ENCODE peak calls at places on chromosome 13, in four cellular contexts. P is fibroblast of the aortic adventitia, O is AG09319, C is fibroblast of mammary gland. A is an unnamed sample.

GRCh38 chr13:68173111-68173510 is 943.0 kb upstream of the PCDH9 start:
- DNase-seq in O (no peak), C (peak; percentile 18), P (no peak), A (peak; percentile 83)

GRCh38 chr13:92829930-92830329 is 396.7 kb upstream of the GPC6 start:
- DNase-seq in O (no peak), C (no peak), P (peak; percentile 51), A (no peak)

GRCh38 chr13:57018915-57019314 is 121.8 kb upstream of the PRR20A start:
- DNase-seq in O (no peak), C (no peak), P (no peak), A (no peak)

GRCh38 chr13:37313383-37313782 is 207.9 kb upstream of the CSNK1A1L start:
- DNase-seq in O (peak; percentile 63), C (peak; percentile 96), P (peak; percentile 96), A (peak; percentile 91)

GRCh38 chr13:95710313-95710712 is 33.4 kb downstream of the DNAJC3 start:
- DNase-seq in O (peak; percentile 23), P (peak; percentile 69), C (peak; percentile 94), A (peak; percentile 61)

GRCh38 chr13:94431987-94432386 is 47.5 kb downstream of the DCT start:
- DNase-seq in P (no peak), C (no peak), O (no peak), A (no peak)

GRCh38 chr13:83365723-83366122 is 516.6 kb downstream of the SLITRK1 start:
- DNase-seq in C (no peak), P (no peak), O (no peak), A (no peak)

GRCh38 chr13:112943309-112944125 is 25.5 kb upstream of the MCF2L start:
- DNase-seq in C (no peak), O (no peak), P (peak; percentile 5), A (peak; percentile 13)

GRCh38 chr13:41708648-41709175 is 251.4 kb downstream of the RGCC start:
- DNase-seq in O (no peak), P (peak; percentile 73), C (no peak), A (no peak)

GRCh38 chr13:50261502-50261901 is 246.3 kb downstream of the KCNRG start:
- DNase-seq in P (no peak), O (no peak), C (no peak), A (no peak)

GRCh38 chr13:112995395-112996091 is 26.5 kb downstream of the MCF2L start:
- DNase-seq in C (no peak), O (no peak), P (no peak), A (no peak)

GRCh38 chr13:42102961-42103688 is 54.7 kb downstream of the DGKH start:
- DNase-seq in C (peak; percentile 75), O (peak; percentile 5), P (peak; percentile 42), A (peak; percentile 58)

GRCh38 chr13:41053384-41053826 is 7.9 kb upstream of the WBP4 start:
- DNase-seq in P (peak; percentile 72), O (no peak), C (peak; percentile 84), A (no peak)

GRCh38 chr13:44417876-44418275 is 44.3 kb downstream of the SERP2 start:
- DNase-seq in P (no peak), O (no peak), C (no peak), A (no peak)

GRCh38 chr13:48356750-48357149 is 53.2 kb downstream of the RB1 start:
- DNase-seq in O (no peak), P (no peak), C (no peak), A (no peak)

GRCh38 chr13:74889321-74889720 is 592.6 kb downstream of the TBC1D4 start:
- DNase-seq in O (no peak), C (peak; percentile 48), P (peak; percentile 8), A (no peak)

GRCh38 chr13:110345701-110346100 is 38.6 kb downstream of the COL4A2 start:
- DNase-seq in P (no peak), C (no peak), O (no peak), A (no peak)

GRCh38 chr13:51007216-51007615 is 97.6 kb downstream of the RNASEH2B start:
- DNase-seq in C (no peak), P (no peak), O (no peak), A (no peak)

GRCh38 chr13:36945078-36945477 is 25.0 kb upstream of the SMAD9 start:
- DNase-seq in C (no peak), P (no peak), O (no peak), A (no peak)

GRCh38 chr13:76677047-76677446 is 209.2 kb downstream of the KCTD12 start:
- DNase-seq in P (peak; percentile 93), C (peak; percentile 57), O (no peak), A (peak; percentile 82)

GRCh38 chr13:91045351-91046034 is 302.0 kb upstream of the MIR17HG start:
- DNase-seq in P (no peak), C (no peak), O (no peak), A (peak; percentile 16)

GRCh38 chr13:44403720-44404063 is 30.1 kb downstream of the SERP2 start:
- DNase-seq in C (no peak), O (no peak), P (no peak), A (no peak)

GRCh38 chr13:32791545-32792172 is 205.4 kb downstream of the PDS5B start:
- DNase-seq in C (peak; percentile 9), O (no peak), P (no peak), A (peak; percentile 16)

DNA sequence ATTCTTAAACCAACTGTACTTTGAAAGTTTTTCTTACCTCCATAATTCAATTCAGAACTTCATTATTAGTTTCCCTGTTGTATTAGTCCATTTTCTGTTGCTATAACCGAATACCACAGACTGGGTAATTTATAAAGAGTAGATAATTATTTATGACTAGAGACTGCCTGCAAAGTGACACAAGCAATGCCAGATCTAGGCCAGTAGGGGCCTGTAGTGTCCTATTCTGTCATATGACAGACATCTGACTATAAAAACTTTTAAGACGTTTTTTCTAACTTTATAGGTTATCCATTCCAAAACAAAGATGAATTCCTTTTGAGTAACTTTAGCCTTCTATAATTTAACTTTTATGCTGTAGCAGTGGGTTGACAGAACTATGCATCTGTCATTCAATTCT is 2783.8 kb downstream of the PCDH9 start:
- DNase-seq in O (no peak), P (no peak), C (no peak), A (no peak)
- TF ChIP-seq CTCF in O (peak; percentile 19), P (no peak), C (peak; percentile 15), A (peak; percentile 36)

GRCh38 chr13:108082481-108082880 is 132.9 kb downstream of the LIG4 start:
- DNase-seq in O (no peak), C (no peak), P (no peak), A (no peak)

GRCh38 chr13:108087813-108088212 is 127.5 kb downstream of the LIG4 start:
- DNase-seq in P (no peak), O (no peak), C (no peak), A (no peak)

GRCh38 chr13:108083056-108083455 is 132.3 kb downstream of the LIG4 start:
- DNase-seq in O (no peak), C (no peak), P (no peak), A (peak; percentile 43)

GRCh38 chr13:108084840-108085239 is 130.5 kb downstream of the LIG4 start:
- DNase-seq in C (no peak), P (no peak), O (no peak), A (no peak)

DNA sequence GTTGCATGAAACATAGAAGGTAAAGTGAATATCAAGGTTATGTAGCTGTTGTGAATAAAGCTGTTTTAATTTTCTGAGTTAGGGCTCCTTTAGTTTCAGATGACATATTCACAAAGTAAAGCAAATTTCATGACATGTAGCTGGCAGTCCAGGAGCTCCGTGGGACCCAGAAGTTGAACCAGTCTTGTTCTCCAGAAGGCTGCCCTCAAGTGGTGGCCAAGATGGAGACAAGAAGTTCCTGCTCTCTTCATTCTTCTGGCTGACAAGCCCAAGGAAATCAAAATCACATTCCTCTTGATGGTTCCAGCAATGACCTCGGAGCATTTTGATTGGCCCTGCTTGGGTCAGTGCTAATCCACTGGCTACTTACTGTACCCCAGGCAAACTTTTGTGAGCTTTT is 128.7 kb downstream of the LIG4 start:
- DNase-seq in P (no peak), C (no peak), O (no peak), A (peak; percentile 5)
- TF ChIP-seq CTCF in P (no peak), C (no peak), O (peak; percentile 2), A (peak; percentile 21)

DNA sequence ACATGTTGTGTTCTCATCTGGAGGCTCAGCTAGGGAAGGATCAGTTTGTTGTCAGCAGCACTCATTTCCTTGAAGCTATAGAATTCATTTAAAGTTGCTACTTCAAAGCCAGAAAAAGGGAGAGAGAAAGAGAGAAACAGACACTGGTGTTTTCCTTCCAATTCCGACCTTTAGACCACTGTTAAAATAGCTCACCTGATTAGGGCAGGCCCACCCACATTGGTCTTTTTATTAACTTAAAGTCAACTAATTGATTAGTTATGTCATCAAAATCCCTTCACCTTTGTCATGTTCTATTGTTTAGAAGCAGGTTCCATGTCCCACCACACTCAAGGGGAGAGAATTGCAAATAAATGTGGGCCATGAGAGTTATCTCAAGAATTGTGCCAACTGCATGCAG is 560.2 kb downstream of the PCDH17 start:
- DNase-seq in P (no peak), C (no peak), O (no peak), A (no peak)
- TF ChIP-seq CTCF in P (no peak), C (no peak), O (no peak), A (no peak)

GRCh38 chr13:27203854-27204253 is 32.2 kb upstream of the USP12 start:
- DNase-seq in O (no peak), P (peak; percentile 42), C (peak; percentile 50), A (no peak)
- TF ChIP-seq CTCF in O (no peak), P (peak; percentile 33), C (peak; percentile 27), A (no peak)

DNA sequence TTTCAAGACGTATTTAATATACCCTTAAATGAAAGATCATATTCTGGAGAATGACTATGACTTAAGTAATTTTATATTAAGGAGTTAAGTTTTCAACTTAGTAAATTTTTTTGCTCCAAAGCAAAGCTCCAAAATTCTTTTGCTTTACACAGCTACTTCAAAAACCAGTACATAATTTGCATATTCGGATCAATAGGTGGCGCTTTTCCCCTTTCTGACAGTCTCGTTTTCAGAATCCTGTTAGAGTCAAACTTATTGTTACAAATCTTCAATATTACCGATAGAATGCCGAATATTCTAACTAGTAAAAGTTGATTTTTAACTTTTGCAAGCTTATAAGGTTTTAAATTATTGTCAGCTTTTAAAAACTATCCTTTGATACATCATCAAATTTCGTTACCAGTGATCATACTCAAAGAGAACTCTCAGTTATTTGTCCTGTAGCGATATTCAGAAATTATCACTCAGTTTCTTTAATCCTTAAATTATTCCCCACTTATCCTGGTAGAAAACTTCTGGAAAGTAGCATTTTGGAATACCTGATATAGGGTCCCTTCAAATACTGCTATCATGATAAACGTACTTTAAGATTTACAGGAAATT is 852.7 kb upstream of the KLHL1 start:
- DNase-seq in O (no peak), P (peak; percentile 2), C (peak; percentile 28), A (peak; percentile 52)
- TF ChIP-seq CTCF in O (peak; percentile 70), P (peak; percentile 3), C (peak; percentile 59), A (peak; percentile 73)

DNA sequence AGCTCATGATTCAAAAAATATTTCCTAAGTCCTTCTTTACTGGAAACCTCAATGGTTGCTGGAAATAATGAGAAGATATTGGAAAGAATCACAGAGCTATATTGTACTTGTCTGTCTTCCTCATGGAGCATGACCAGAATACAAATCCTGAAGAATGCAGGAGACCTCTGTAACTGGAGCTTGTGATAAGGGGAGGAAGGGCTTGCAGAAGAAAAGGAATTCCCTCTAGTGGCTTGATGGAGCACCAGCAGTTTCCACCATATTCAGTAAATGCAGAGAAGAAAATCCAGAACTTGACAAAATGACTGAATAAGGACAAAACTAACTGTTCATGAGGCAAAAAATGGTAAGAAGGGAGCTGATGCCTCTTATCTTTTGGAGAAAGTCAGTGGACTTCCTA is 1333.1 kb downstream of the EFNB2 start:
- DNase-seq in P (peak; percentile 4), C (peak; percentile 6), O (no peak), A (peak; percentile 61)
- TF ChIP-seq CTCF in P (peak; percentile 14), C (peak; percentile 33), O (no peak), A (peak; percentile 78)

GRCh38 chr13:85095887-85096286 is 703.3 kb downstream of the SLITRK6 start:
- DNase-seq in C (no peak), P (no peak), O (no peak), A (no peak)
- TF ChIP-seq CTCF in C (no peak), P (no peak), O (no peak), A (no peak)